ENCODE peak calls at places on chromosome 3, in five cellular contexts. One of them, this sample, is unnamed.

GRCh38 chr3:156174229-156174847 is 54.0 kb downstream of the KCNAB1 start:
- DNase-seq in central memory CD8-positive, alpha-beta T cell: no peak
- DNase-seq in AG20443: peak
- DNase-seq in GM23248: peak
- DNase-seq in T-helper 2 cell: no peak
- DNase-seq in this sample: peak

GRCh38 chr3:98029083-98029482 is 6.0 kb downstream of the GABRR3 start:
- DNase-seq in central memory CD8-positive, alpha-beta T cell: no peak
- DNase-seq in AG20443: no peak
- DNase-seq in GM23248: no peak
- DNase-seq in T-helper 2 cell: no peak
- DNase-seq in this sample: no peak

GRCh38 chr3:150253622-150254021 is 154.5 kb upstream of the TSC22D2 start:
- DNase-seq in central memory CD8-positive, alpha-beta T cell: no peak
- DNase-seq in AG20443: no peak
- DNase-seq in GM23248: no peak
- DNase-seq in T-helper 2 cell: no peak
- DNase-seq in this sample: peak

GRCh38 chr3:73576995-73577394 is 47.7 kb downstream of the PDZRN3 start:
- DNase-seq in central memory CD8-positive, alpha-beta T cell: no peak
- DNase-seq in AG20443: peak
- DNase-seq in GM23248: peak
- DNase-seq in T-helper 2 cell: no peak
- DNase-seq in this sample: no peak

GRCh38 chr3:15428539-15428938 is 1.1 kb downstream of the EAF1 start:
- DNase-seq in central memory CD8-positive, alpha-beta T cell: no peak
- DNase-seq in AG20443: peak
- DNase-seq in GM23248: peak
- DNase-seq in T-helper 2 cell: no peak
- DNase-seq in this sample: peak

GRCh38 chr3:168539909-168540308 is 444.2 kb upstream of the GOLIM4 start:
- DNase-seq in central memory CD8-positive, alpha-beta T cell: no peak
- DNase-seq in AG20443: no peak
- DNase-seq in GM23248: no peak
- DNase-seq in T-helper 2 cell: no peak
- DNase-seq in this sample: no peak

GRCh38 chr3:10333359-10333670 is 12.4 kb upstream of the SEC13 start:
- DNase-seq in central memory CD8-positive, alpha-beta T cell: no peak
- DNase-seq in AG20443: no peak
- DNase-seq in GM23248: no peak
- DNase-seq in T-helper 2 cell: no peak
- DNase-seq in this sample: no peak

GRCh38 chr3:196886175-196886574 is 18.5 kb downstream of the SENP5 start:
- DNase-seq in central memory CD8-positive, alpha-beta T cell: no peak
- DNase-seq in AG20443: no peak
- DNase-seq in GM23248: no peak
- DNase-seq in T-helper 2 cell: no peak
- DNase-seq in this sample: no peak

GRCh38 chr3:183579967-183580720 is 24.6 kb upstream of the KLHL6 start:
- DNase-seq in central memory CD8-positive, alpha-beta T cell: no peak
- DNase-seq in AG20443: peak
- DNase-seq in GM23248: peak
- DNase-seq in T-helper 2 cell: no peak
- DNase-seq in this sample: peak

GRCh38 chr3:50529996-50530706 is 26.7 kb upstream of the CACNA2D2 start:
- DNase-seq in central memory CD8-positive, alpha-beta T cell: no peak
- DNase-seq in AG20443: no peak
- DNase-seq in GM23248: no peak
- DNase-seq in T-helper 2 cell: no peak
- DNase-seq in this sample: no peak

This sample was measured in myocyte.